ENCODE peak calls at places on chromosomes 1 and 21, in ten cellular contexts. One of them, this sample, is unnamed. For H3K36me3 and H3K9me3, the result is how much of the 10 kb centered on the place peaks cover.

GRCh38 chr21:44713130-44713529 is 1.8 kb upstream of the TSPEAR start:
- DNase-seq in BE2C: no peak
- DNase-seq in HCT116: no peak
- DNase-seq in CD4-positive, alpha-beta memory T cell: no peak
- DNase-seq in Peyer's patch: peak
- DNase-seq in CD4-positive, CD25-positive, alpha-beta regulatory T cell: no peak
- DNase-seq in cardiac muscle cell: no peak
- DNase-seq in HepG2: no peak
- DNase-seq in fibroblast of lung: no peak
- DNase-seq in heart right ventricle: no peak
- DNase-seq in this sample: no peak

GRCh38 chr1:18948913-18949688 is 7.4 kb downstream of the IFFO2 start:
- DNase-seq in BE2C: no peak
- DNase-seq in heart right ventricle: no peak
- DNase-seq in fibroblast of lung: peak
- DNase-seq in cardiac muscle cell: peak
- DNase-seq in HCT116: no peak
- DNase-seq in HepG2: peak
- DNase-seq in CD4-positive, alpha-beta memory T cell: peak
- DNase-seq in Peyer's patch: no peak
- DNase-seq in CD4-positive, CD25-positive, alpha-beta regulatory T cell: no peak
- DNase-seq in this sample: peak

GRCh38 chr1:18468570-18468969 is 12.2 kb upstream of the KLHDC7A start:
- DNase-seq in CD4-positive, alpha-beta memory T cell: no peak
- DNase-seq in fibroblast of lung: no peak
- DNase-seq in HCT116: no peak
- DNase-seq in HepG2: no peak
- DNase-seq in Peyer's patch: no peak
- DNase-seq in cardiac muscle cell: no peak
- DNase-seq in BE2C: no peak
- DNase-seq in heart right ventricle: no peak
- DNase-seq in CD4-positive, CD25-positive, alpha-beta regulatory T cell: no peak
- DNase-seq in this sample: no peak

GRCh38 chr1:17919525-17920439 is 164.6 kb downstream of the ACTL8 start:
- DNase-seq in HepG2: no peak
- DNase-seq in HCT116: peak
- DNase-seq in cardiac muscle cell: peak
- DNase-seq in CD4-positive, alpha-beta memory T cell: no peak
- DNase-seq in Peyer's patch: no peak
- DNase-seq in heart right ventricle: no peak
- DNase-seq in CD4-positive, CD25-positive, alpha-beta regulatory T cell: no peak
- DNase-seq in BE2C: peak
- DNase-seq in fibroblast of lung: peak
- DNase-seq in this sample: peak

GRCh38 chr1:75134656-75134938 is 409 bp downstream of the LHX8 start:
- DNase-seq in HepG2: no peak
- DNase-seq in HCT116: no peak
- DNase-seq in heart right ventricle: no peak
- DNase-seq in CD4-positive, CD25-positive, alpha-beta regulatory T cell: no peak
- DNase-seq in cardiac muscle cell: no peak
- DNase-seq in BE2C: no peak
- DNase-seq in Peyer's patch: no peak
- DNase-seq in fibroblast of lung: no peak
- DNase-seq in CD4-positive, alpha-beta memory T cell: no peak
- DNase-seq in this sample: no peak

GRCh38 chr1:116268211-116268610 is 104.8 kb upstream of the ATP1A1 start:
- DNase-seq in cardiac muscle cell: no peak
- DNase-seq in fibroblast of lung: no peak
- DNase-seq in HCT116: no peak
- DNase-seq in CD4-positive, CD25-positive, alpha-beta regulatory T cell: no peak
- DNase-seq in heart right ventricle: no peak
- DNase-seq in BE2C: peak
- DNase-seq in CD4-positive, alpha-beta memory T cell: no peak
- DNase-seq in HepG2: no peak
- DNase-seq in Peyer's patch: peak
- DNase-seq in this sample: peak

GRCh38 chr1:66696771-66697170 is 55.5 kb upstream of the DYNLT5 start:
- DNase-seq in heart right ventricle: no peak
- DNase-seq in cardiac muscle cell: no peak
- DNase-seq in fibroblast of lung: no peak
- DNase-seq in BE2C: no peak
- DNase-seq in CD4-positive, alpha-beta memory T cell: no peak
- DNase-seq in Peyer's patch: no peak
- DNase-seq in HepG2: no peak
- DNase-seq in CD4-positive, CD25-positive, alpha-beta regulatory T cell: no peak
- DNase-seq in HCT116: no peak
- DNase-seq in this sample: no peak

GRCh38 chr1:103190746-103191145 is 82.4 kb upstream of the COL11A1 start:
- DNase-seq in heart right ventricle: no peak
- DNase-seq in HCT116: no peak
- DNase-seq in CD4-positive, alpha-beta memory T cell: no peak
- DNase-seq in BE2C: no peak
- DNase-seq in CD4-positive, CD25-positive, alpha-beta regulatory T cell: no peak
- DNase-seq in fibroblast of lung: no peak
- DNase-seq in Peyer's patch: no peak
- DNase-seq in HepG2: no peak
- DNase-seq in cardiac muscle cell: no peak
- DNase-seq in this sample: no peak

GRCh38 chr1:226661965-226662364 is 77.1 kb downstream of the ITPKB start:
- DNase-seq in Peyer's patch: peak
- DNase-seq in cardiac muscle cell: peak
- DNase-seq in HepG2: no peak
- DNase-seq in heart right ventricle: no peak
- DNase-seq in CD4-positive, CD25-positive, alpha-beta regulatory T cell: no peak
- DNase-seq in CD4-positive, alpha-beta memory T cell: no peak
- DNase-seq in fibroblast of lung: no peak
- DNase-seq in BE2C: peak
- DNase-seq in HCT116: no peak
- DNase-seq in this sample: no peak

GRCh38 chr21:21232320-21232719 is 234.1 kb downstream of the NCAM2 start:
- DNase-seq in fibroblast of lung: peak
- DNase-seq in BE2C: peak
- DNase-seq in heart right ventricle: no peak
- DNase-seq in HepG2: no peak
- DNase-seq in CD4-positive, CD25-positive, alpha-beta regulatory T cell: no peak
- DNase-seq in Peyer's patch: no peak
- DNase-seq in CD4-positive, alpha-beta memory T cell: no peak
- DNase-seq in HCT116: no peak
- DNase-seq in cardiac muscle cell: peak
- DNase-seq in this sample: peak

GRCh38 chr1:50974618-50974935 is 4.5 kb downstream of the CDKN2C start:
- DNase-seq in cardiac muscle cell: no peak
- DNase-seq in HCT116: no peak
- DNase-seq in BE2C: no peak
- DNase-seq in CD4-positive, alpha-beta memory T cell: no peak
- DNase-seq in heart right ventricle: no peak
- DNase-seq in fibroblast of lung: no peak
- DNase-seq in Peyer's patch: no peak
- DNase-seq in HepG2: no peak
- DNase-seq in CD4-positive, CD25-positive, alpha-beta regulatory T cell: no peak
- DNase-seq in this sample: no peak

GRCh38 chr21:34126269-34126668 is 52.9 kb downstream of the MRPS6 start:
- DNase-seq in BE2C: no peak
- DNase-seq in heart right ventricle: no peak
- DNase-seq in CD4-positive, CD25-positive, alpha-beta regulatory T cell: peak
- DNase-seq in HepG2: no peak
- DNase-seq in CD4-positive, alpha-beta memory T cell: peak
- DNase-seq in cardiac muscle cell: peak
- DNase-seq in HCT116: no peak
- DNase-seq in Peyer's patch: no peak
- DNase-seq in fibroblast of lung: peak
- DNase-seq in this sample: no peak

GRCh38 chr1:41902125-41902524 is 16.6 kb downstream of the HIVEP3 start:
- DNase-seq in HepG2: no peak
- DNase-seq in cardiac muscle cell: no peak
- DNase-seq in CD4-positive, alpha-beta memory T cell: no peak
- DNase-seq in CD4-positive, CD25-positive, alpha-beta regulatory T cell: no peak
- DNase-seq in HCT116: no peak
- DNase-seq in heart right ventricle: no peak
- DNase-seq in fibroblast of lung: peak
- DNase-seq in BE2C: no peak
- DNase-seq in Peyer's patch: no peak
- DNase-seq in this sample: no peak

GRCh38 chr1:61853545-61853944 is 111.3 kb downstream of the PATJ start:
- DNase-seq in HepG2: no peak
- DNase-seq in CD4-positive, CD25-positive, alpha-beta regulatory T cell: no peak
- DNase-seq in CD4-positive, alpha-beta memory T cell: no peak
- DNase-seq in cardiac muscle cell: no peak
- DNase-seq in fibroblast of lung: peak
- DNase-seq in BE2C: no peak
- DNase-seq in HCT116: no peak
- DNase-seq in heart right ventricle: no peak
- DNase-seq in Peyer's patch: no peak
- DNase-seq in this sample: no peak

DNA sequence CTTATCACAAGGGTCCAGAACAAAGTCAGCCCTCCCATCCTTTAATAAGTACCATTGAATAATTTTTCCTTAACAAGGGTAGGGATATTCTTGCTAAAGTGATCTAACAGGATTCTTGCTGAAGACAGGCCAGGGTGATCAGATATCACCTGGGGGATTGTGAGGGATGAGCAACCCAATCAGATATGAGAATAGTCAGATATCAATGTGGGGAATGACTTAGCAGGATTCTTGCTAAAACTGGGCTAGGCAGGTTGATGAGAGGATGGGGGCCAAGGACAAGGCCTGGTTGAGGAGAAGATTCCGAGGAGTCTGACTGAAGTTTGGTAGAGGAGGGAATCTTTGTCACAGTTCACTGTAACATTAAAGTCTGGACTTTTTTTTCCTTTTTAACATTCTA is 23.9 kb upstream of the NLRP3 start:
- DNase-seq in CD4-positive, alpha-beta memory T cell: no peak
- DNase-seq in CD4-positive, CD25-positive, alpha-beta regulatory T cell: no peak
- DNase-seq in heart right ventricle: no peak
- DNase-seq in cardiac muscle cell: no peak
- DNase-seq in BE2C: no peak
- DNase-seq in HCT116: no peak
- DNase-seq in fibroblast of lung: no peak
- DNase-seq in Peyer's patch: no peak
- DNase-seq in HepG2: no peak
- DNase-seq in this sample: no peak
- H3K4me3 ChIP-seq in CD4-positive, alpha-beta memory T cell: no peak
- H3K4me3 ChIP-seq in CD4-positive, CD25-positive, alpha-beta regulatory T cell: no peak
- H3K4me3 ChIP-seq in heart right ventricle: no peak
- H3K4me3 ChIP-seq in cardiac muscle cell: no peak
- H3K4me3 ChIP-seq in BE2C: no peak
- H3K4me3 ChIP-seq in HCT116: no peak
- H3K4me3 ChIP-seq in fibroblast of lung: no peak
- H3K4me3 ChIP-seq in Peyer's patch: no peak
- H3K4me3 ChIP-seq in HepG2: no peak
- H3K4me3 ChIP-seq in this sample: no peak

DNA sequence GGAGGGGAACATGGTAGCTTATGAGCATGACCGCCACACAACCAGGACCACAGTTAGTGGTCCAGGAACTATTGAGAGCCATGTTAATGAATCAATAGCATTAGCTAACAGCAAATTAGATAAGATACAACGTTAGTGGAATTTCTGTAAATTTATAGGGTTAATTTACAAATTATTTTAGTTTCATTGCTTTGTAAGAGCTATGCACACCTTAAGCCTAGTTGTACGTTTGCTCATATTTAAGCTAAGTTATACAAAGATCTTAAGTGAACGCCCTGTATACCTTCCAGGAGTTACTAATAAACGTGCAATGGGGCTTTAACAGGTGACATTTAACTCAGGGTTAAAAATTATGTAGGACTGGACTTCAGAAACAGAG is 749 bp downstream of the EXOSC10 start:
- DNase-seq in BE2C: no peak
- DNase-seq in heart right ventricle: no peak
- DNase-seq in HCT116: no peak
- DNase-seq in Peyer's patch: no peak
- DNase-seq in cardiac muscle cell: no peak
- DNase-seq in HepG2: no peak
- DNase-seq in CD4-positive, CD25-positive, alpha-beta regulatory T cell: no peak
- DNase-seq in fibroblast of lung: no peak
- DNase-seq in CD4-positive, alpha-beta memory T cell: no peak
- DNase-seq in this sample: no peak
- H3K36me3 ChIP-seq in BE2C: under half
- H3K36me3 ChIP-seq in heart right ventricle: under half
- H3K36me3 ChIP-seq in HCT116: under half
- H3K36me3 ChIP-seq in Peyer's patch: under half
- H3K36me3 ChIP-seq in cardiac muscle cell: under half
- H3K36me3 ChIP-seq in HepG2: under half
- H3K36me3 ChIP-seq in CD4-positive, CD25-positive, alpha-beta regulatory T cell: under half
- H3K36me3 ChIP-seq in fibroblast of lung: under half
- H3K36me3 ChIP-seq in CD4-positive, alpha-beta memory T cell: under half
- H3K36me3 ChIP-seq in this sample: under half

DNA sequence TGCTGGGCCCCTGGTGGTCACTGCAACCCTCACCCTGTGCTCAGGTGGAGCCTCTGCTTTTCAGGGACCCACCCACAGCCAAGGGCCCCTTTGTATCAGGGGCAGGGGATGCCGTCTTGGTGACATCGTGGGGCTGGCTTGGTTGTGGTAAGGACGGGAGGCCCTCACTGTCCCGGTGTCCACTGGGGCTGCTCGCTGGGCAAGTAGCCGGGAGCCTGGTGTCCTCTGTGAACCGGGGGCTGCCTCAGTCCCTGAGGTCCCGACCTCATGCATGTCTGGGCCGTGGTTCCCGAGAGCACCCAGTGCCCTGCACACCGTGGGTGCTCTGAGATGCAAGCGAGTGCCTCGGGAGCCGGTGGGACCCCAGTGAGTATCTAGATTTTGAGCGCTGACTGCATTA is 56.0 kb upstream of the TTC34 start:
- DNase-seq in Peyer's patch: no peak
- DNase-seq in CD4-positive, alpha-beta memory T cell: no peak
- DNase-seq in CD4-positive, CD25-positive, alpha-beta regulatory T cell: no peak
- DNase-seq in HCT116: no peak
- DNase-seq in HepG2: no peak
- DNase-seq in cardiac muscle cell: no peak
- DNase-seq in heart right ventricle: no peak
- DNase-seq in fibroblast of lung: no peak
- DNase-seq in BE2C: no peak
- DNase-seq in this sample: no peak
- H3K9me3 ChIP-seq in Peyer's patch: under half
- H3K9me3 ChIP-seq in CD4-positive, alpha-beta memory T cell: under half
- H3K9me3 ChIP-seq in CD4-positive, CD25-positive, alpha-beta regulatory T cell: under half
- H3K9me3 ChIP-seq in HCT116: under half
- H3K9me3 ChIP-seq in HepG2: under half
- H3K9me3 ChIP-seq in cardiac muscle cell: under half
- H3K9me3 ChIP-seq in heart right ventricle: under half
- H3K9me3 ChIP-seq in fibroblast of lung: under half
- H3K9me3 ChIP-seq in BE2C: under half
- H3K9me3 ChIP-seq in this sample: under half

DNA sequence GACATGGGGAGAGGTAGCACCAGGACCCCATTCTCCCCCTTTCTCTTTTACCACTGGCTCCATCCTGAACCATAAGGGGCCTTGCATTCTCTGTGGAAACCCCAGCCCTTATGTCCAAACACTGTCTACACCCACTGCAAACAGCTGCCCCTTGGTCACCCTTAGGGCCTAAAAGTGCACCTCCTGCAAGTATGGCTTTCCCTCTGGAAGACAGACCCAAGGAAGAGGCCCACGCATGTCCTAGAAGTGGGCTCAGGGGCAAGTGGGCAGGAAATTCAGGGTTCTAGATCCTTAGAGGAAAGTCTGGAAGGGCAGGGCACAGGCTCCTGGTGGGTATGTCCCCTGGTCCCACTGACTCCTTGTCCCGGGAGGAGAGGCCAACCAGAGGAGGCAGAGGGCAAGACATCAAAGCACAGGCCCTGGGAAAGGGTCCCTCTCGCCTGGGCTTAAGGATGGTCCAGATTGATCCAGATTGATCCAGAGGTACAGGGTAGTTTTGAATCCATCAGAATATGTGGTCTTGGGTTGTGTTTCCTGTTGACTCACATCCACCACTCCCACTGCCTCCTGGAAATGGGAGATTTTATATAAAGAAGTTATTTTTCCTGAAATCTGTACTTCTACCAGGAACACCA is 150.9 kb downstream of the GRIK3 start:
- DNase-seq in fibroblast of lung: no peak
- DNase-seq in Peyer's patch: no peak
- DNase-seq in HepG2: no peak
- DNase-seq in cardiac muscle cell: no peak
- DNase-seq in BE2C: no peak
- DNase-seq in heart right ventricle: no peak
- DNase-seq in HCT116: no peak
- DNase-seq in CD4-positive, CD25-positive, alpha-beta regulatory T cell: no peak
- DNase-seq in CD4-positive, alpha-beta memory T cell: no peak
- DNase-seq in this sample: no peak
- H3K4me3 ChIP-seq in fibroblast of lung: no peak
- H3K4me3 ChIP-seq in Peyer's patch: no peak
- H3K4me3 ChIP-seq in HepG2: no peak
- H3K4me3 ChIP-seq in cardiac muscle cell: no peak
- H3K4me3 ChIP-seq in BE2C: no peak
- H3K4me3 ChIP-seq in heart right ventricle: no peak
- H3K4me3 ChIP-seq in HCT116: no peak
- H3K4me3 ChIP-seq in CD4-positive, CD25-positive, alpha-beta regulatory T cell: no peak
- H3K4me3 ChIP-seq in CD4-positive, alpha-beta memory T cell: no peak
- H3K4me3 ChIP-seq in this sample: no peak